ENCODE peak calls at places on chromosome 13, in ten cellular contexts. R, Z, T, Y, H, M, S, A, V and K are unnamed samples.

GRCh38 chr13:42348576-42348975 is 76.6 kb downstream of the AKAP11 start:
- DNase-seq in Y (no peak), Z (no peak), A (no peak), T (no peak), H (no peak), R (no peak), V (no peak), M (no peak), S (no peak), K (no peak)

GRCh38 chr13:73228546-73228945 is 169.7 kb downstream of the KLF5 start:
- DNase-seq in S (no peak), Y (peak), T (no peak), Z (no peak), H (no peak), R (no peak), V (peak), A (no peak), M (no peak), K (no peak)

GRCh38 chr13:105202384-105202783 is 1333.1 kb downstream of the EFNB2 start:
- DNase-seq in R (peak), T (no peak), V (no peak), A (no peak), Z (no peak), S (no peak), M (no peak), Y (no peak), H (no peak), K (peak)

GRCh38 chr13:33611016-33611805 is 206.7 kb upstream of the RFC3 start:
- DNase-seq in S (no peak), H (peak), Z (no peak), A (no peak), T (no peak), R (peak), Y (no peak), M (no peak), V (no peak), K (peak)

GRCh38 chr13:36769545-36769944 is 49.5 kb upstream of the RFXAP start:
- DNase-seq in R (no peak), Z (no peak), V (no peak), T (no peak), A (no peak), S (no peak), Y (no peak), M (no peak), H (no peak), K (no peak)

GRCh38 chr13:48975101-48975925 is at the start of gene FNDC3A:
- DNase-seq in V (peak), M (peak), A (no peak), S (peak), H (peak), Y (no peak), T (no peak), Z (peak), R (peak), K (peak)

GRCh38 chr13:70098669-70099068 is 9.0 kb upstream of the ATXN8OS start:
- DNase-seq in R (no peak), Z (no peak), V (no peak), A (no peak), Y (no peak), H (no peak), M (no peak), T (no peak), S (no peak), K (no peak)

GRCh38 chr13:48808689-48809088 is 155.0 kb downstream of the CYSLTR2 start:
- DNase-seq in R (peak), A (peak), V (no peak), Y (no peak), H (no peak), S (no peak), Z (no peak), T (no peak), M (no peak), K (no peak)

GRCh38 chr13:99596180-99596579 is 94.9 kb downstream of the TM9SF2 start:
- DNase-seq in S (no peak), M (no peak), H (no peak), Y (no peak), T (no peak), V (no peak), A (no peak), Z (no peak), R (no peak), K (no peak)

GRCh38 chr13:39815345-39816111 is 160.1 kb downstream of the COG6 start:
- DNase-seq in V (no peak), R (peak), H (no peak), Y (no peak), Z (no peak), T (no peak), A (no peak), S (no peak), M (no peak), K (no peak)

GRCh38 chr13:95741584-95742563 is 64.9 kb downstream of the DNAJC3 start:
- DNase-seq in V (no peak), M (no peak), S (peak), Y (no peak), H (no peak), T (no peak), Z (no peak), A (no peak), R (no peak), K (no peak)

GRCh38 chr13:39766464-39767167 is 111.2 kb downstream of the COG6 start:
- DNase-seq in Z (no peak), T (peak), S (no peak), H (no peak), R (no peak), V (no peak), A (no peak), Y (no peak), M (no peak), K (no peak)

GRCh38 chr13:33236021-33236420 is 49.5 kb downstream of the STARD13 start:
- DNase-seq in Z (no peak), H (no peak), T (no peak), S (no peak), Y (no peak), V (no peak), A (peak), M (no peak), R (peak), K (peak)